ENCODE peak calls at places on chromosomes 4 and X, in six cellular contexts. M is lung, U is heart left ventricle, R is pancreas, L is MM.1S, I is PC-9. Z is an unnamed sample.

GRCh38 chr4:164977243-164978164 is at the start of gene TRIM61:
- DNase-seq in L (peak), U (peak), I (no peak), R (peak), M (peak), Z (peak)

GRCh38 chr4:187077749-187078148 is 354.1 kb upstream of the FAT1 start:
- DNase-seq in M (no peak), I (no peak), R (no peak), L (no peak), U (no peak), Z (no peak)

GRCh38 chr4:23083391-23083790 is 390.7 kb downstream of the GBA3 start:
- DNase-seq in L (no peak), U (no peak), M (no peak), R (no peak), I (no peak), Z (no peak)

GRCh38 chr4:24752140-24752539 is 43.2 kb upstream of the SOD3 start:
- DNase-seq in R (no peak), L (no peak), M (no peak), U (no peak), I (no peak), Z (no peak)

GRCh38 chr4:41839945-41840854 is 91.7 kb upstream of the PHOX2B start:
- DNase-seq in L (no peak), R (no peak), I (no peak), U (no peak), M (no peak), Z (no peak)

GRCh38 chrX:84156831-84157230 is 31.2 kb downstream of the RPS6KA6 start:
- DNase-seq in L (no peak), M (no peak), I (no peak), U (no peak), R (no peak), Z (no peak)

GRCh38 chr4:29278580-29278979 is 1441.6 kb upstream of the PCDH7 start:
- DNase-seq in I (no peak), R (no peak), U (no peak), M (no peak), L (no peak), Z (no peak)

GRCh38 chr4:39758176-39758575 is 60.2 kb downstream of the UBE2K start:
- DNase-seq in R (no peak), M (no peak), U (no peak), L (no peak), I (no peak), Z (no peak)

DNA sequence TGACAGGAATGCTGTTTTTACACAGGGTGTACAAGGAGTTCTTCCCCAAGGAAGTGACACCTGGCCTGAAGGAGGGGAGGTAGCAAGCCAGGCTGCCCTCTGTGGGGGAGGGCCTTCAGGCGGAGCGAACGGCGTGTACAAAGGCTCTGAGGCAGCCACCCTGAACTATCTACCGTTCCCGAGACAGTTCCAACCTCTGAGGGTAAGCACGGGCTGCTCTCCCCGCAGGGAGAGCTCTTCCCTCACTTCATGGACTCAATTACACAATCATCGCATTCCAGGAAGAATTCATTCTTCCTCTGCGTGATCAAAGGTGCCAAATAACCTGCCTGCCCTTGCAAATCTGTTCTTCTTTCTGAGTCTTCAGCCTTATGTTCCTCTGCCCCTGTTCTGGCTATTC is 4.8 kb downstream of the ELK1 start:
- DNase-seq in U (no peak), R (no peak), M (no peak), I (no peak), L (no peak), Z (no peak)
- H3K27ac ChIP-seq in U (no peak), R (no peak), M (no peak), I (no peak), L (no peak), Z (no peak)

DNA sequence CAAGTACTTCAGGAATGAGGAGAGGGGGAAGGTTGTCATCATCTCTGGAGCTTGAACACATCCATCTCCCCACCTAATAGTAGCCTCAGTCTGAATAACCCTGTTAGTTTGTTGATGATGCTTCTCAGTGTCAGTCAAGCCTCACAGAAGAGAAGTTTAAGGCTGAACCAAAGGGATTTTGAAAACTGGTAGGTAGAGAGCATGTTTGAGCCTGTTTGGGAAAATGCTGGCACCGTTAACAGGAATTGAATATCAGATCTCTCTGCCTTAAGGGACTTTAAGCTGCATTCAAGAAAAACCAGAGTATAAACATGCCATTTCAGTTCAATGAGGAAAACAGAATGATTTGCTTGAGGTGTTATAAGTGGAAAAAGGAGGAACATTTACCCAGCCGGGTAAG is 73.1 kb downstream of the MAPK10 start:
- DNase-seq in I (no peak), R (no peak), M (no peak), U (no peak), L (no peak), Z (no peak)
- H3K27ac ChIP-seq in I (no peak), R (no peak), M (no peak), U (no peak), L (no peak), Z (no peak)

GRCh38 chr4:156969136-156969535 is 2.5 kb downstream of the PDGFC start:
- DNase-seq in I (no peak), M (no peak), L (no peak), R (no peak), U (no peak), Z (no peak)

GRCh38 chr4:156971623-156972369 is at the start of gene PDGFC:
- DNase-seq in R (peak), I (peak), U (peak), M (peak), L (peak), Z (peak)

GRCh38 chr4:156970501-156971167 is 965 bp downstream of the PDGFC start:
- DNase-seq in I (peak), L (peak), M (peak), U (peak), R (peak), Z (peak)

GRCh38 chr4:156971168-156971601 is 414 bp downstream of the PDGFC start:
- DNase-seq in M (peak), I (no peak), L (no peak), R (peak), U (peak), Z (peak)

DNA sequence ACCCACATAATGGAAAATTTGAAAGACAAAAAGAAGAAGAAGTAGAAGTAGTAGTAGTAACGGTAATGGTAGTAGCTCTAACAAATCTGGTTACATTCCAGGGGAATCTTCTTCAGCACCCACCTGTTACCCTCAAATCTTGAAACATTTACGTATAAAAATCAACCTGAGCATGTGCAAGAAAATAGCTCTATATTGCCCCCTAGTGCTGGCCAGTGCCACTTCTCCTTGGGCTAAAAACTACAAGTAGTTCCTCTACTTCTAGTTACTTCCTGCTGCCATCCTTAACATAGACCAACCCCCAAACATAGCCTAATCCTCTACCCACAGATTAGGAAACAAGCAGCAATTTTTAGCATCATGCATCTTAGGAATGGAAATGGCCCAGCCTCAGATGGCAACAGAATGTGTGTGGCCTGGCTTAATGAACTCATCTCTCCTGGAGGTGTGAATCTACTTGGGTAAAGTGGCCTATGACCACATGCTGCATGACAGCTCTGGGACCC is 3.1 kb downstream of the PDGFC start:
- DNase-seq in U (peak), M (peak), R (peak), I (peak), L (peak), Z (peak)
- H3K27ac ChIP-seq in U (no peak), M (peak), R (peak), I (no peak), L (no peak), Z (no peak)

GRCh38 chrX:94633237-94633636 is 959.2 kb downstream of the FAM133A start:
- DNase-seq in I (no peak), M (no peak), R (no peak), L (no peak), U (no peak), Z (no peak)

GRCh38 chrX:94635003-94635402 is 961.0 kb downstream of the FAM133A start:
- DNase-seq in I (no peak), R (no peak), L (no peak), M (no peak), U (no peak), Z (no peak)
- H3K27ac ChIP-seq in I (no peak), R (no peak), L (no peak), M (no peak), U (no peak), Z (no peak)

GRCh38 chrX:39886282-39886681 is 211.5 kb downstream of the BCOR start:
- DNase-seq in M (no peak), U (peak), R (peak), L (no peak), I (no peak), Z (no peak)

GRCh38 chrX:39889704-39890103 is 208.1 kb downstream of the BCOR start:
- DNase-seq in M (no peak), L (no peak), U (no peak), R (no peak), I (no peak), Z (no peak)

GRCh38 chrX:39890807-39891206 is 207.0 kb downstream of the BCOR start:
- DNase-seq in U (peak), L (no peak), M (no peak), I (no peak), R (no peak), Z (no peak)

GRCh38 chrX:39891781-39892180 is 206.0 kb downstream of the BCOR start:
- DNase-seq in I (no peak), U (no peak), M (no peak), R (no peak), L (peak), Z (no peak)

GRCh38 chrX:39888730-39889129 is 209.0 kb downstream of the BCOR start:
- DNase-seq in I (no peak), M (no peak), L (no peak), R (no peak), U (no peak), Z (no peak)
- H3K27ac ChIP-seq in I (no peak), M (no peak), L (no peak), R (no peak), U (no peak), Z (no peak)

DNA sequence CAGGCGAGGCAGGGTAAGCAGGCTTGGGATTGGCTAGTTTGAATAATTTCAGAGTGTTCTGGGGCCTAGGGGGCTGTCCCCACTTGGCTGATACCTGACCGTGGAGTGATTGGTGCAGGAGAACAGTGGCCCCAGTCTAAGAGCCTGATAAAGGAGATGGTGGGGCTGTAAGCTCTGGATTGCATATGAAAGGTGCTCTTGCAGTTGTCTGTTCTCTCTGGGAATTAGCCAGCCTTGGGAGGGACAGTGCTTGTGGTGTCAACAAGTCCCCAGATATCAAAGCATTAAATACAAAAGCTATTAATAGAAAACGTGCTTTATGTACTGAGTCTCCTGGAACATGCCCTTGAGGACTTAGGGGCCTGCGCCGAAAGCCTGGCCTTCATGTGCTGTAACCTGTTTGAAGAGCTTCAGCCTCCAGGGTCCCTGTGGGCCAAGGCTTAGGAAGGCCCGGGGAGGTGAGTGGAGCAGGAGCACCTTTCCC is 30.4 kb upstream of the CLTRN start:
- DNase-seq in U (no peak), R (no peak), M (no peak), I (no peak), L (no peak), Z (no peak)
- H3K27ac ChIP-seq in U (peak), R (no peak), M (peak), I (no peak), L (no peak), Z (no peak)

DNA sequence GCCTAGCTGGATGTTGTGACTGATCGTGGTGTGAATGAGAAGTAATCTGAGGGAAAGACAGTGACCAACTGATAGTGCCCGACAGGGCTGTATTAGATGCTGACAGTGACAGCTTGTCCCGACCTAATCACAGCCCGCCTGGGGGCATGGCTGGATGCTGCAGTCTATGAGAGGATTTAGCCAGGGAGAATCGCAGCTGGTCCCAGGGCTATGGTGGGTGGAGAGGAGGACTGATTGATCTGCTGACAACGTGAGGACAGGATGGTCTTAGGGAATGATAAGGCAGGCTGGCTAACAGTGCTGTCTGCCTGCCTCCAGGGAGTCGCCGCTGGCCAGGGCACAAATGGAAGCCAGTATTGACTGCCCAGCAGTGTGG is 621 bp upstream of the SUV39H1 start:
- DNase-seq in I (no peak), L (no peak), M (no peak), U (no peak), R (no peak), Z (no peak)
- H3K27ac ChIP-seq in I (no peak), L (peak), M (peak), U (peak), R (peak), Z (peak)

DNA sequence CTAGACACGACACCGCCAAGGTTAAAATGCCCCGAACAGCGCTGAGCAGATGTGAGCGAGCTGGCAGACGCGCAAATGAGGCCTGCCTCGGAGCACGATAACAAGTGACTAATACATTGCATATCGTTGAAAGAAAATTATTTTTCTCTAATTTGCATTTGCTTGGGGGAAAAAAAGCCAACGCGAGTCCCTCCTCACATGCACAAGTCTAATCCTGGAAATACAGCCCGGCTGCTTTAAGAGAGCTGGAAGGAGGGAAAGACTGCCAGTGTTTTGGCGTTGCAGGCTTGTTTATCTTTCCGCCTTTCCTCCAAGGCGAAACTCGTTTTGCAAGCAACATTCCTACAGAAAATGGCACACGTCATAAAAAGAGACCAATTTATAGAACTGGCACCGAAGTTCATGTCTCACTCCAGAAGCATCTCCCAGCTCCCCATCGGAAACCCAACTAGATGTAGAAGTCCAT is 12.6 kb downstream of the BCOR start:
- DNase-seq in L (no peak), U (no peak), I (peak), M (no peak), R (no peak), Z (no peak)
- H3K27ac ChIP-seq in L (no peak), U (no peak), I (peak), M (no peak), R (peak), Z (no peak)

GRCh38 chr4:134812611-134813010 is 611.0 kb upstream of the PABPC4L start:
- DNase-seq in I (no peak), M (no peak), L (no peak), R (no peak), U (no peak), Z (no peak)

DNA sequence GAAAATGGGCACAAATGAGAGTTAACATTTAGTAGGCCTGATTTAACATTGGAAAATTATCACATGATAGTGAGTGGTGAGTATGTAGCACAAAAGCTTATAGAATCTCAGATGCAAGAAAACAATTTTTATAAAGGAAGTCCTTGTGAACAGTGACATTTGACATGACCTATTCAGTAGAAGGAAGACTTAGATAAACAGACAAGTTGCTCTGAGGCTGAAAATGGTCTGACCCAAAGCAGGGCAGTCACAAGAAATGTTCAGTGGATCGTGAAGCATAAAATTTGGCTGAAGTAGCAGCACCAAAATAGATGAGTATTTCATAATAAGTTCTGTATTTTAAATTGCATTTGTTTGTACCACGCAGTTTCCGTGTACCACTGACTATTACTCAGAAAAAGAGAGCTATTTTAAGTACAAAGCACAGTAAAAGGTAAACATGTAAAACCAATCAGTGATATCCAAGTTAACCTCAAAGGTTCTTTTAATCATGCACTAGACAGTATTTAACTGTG is 605.7 kb upstream of the PABPC4L start:
- DNase-seq in R (no peak), L (no peak), U (no peak), I (no peak), M (no peak), Z (no peak)
- H3K27ac ChIP-seq in R (no peak), L (no peak), U (no peak), I (no peak), M (no peak), Z (no peak)

GRCh38 chrX:40107291-40108083 is 9.7 kb upstream of the BCOR start:
- DNase-seq in U (peak), M (no peak), I (peak), R (peak), L (peak), Z (no peak)
- H3K27ac ChIP-seq in U (peak), M (peak), I (peak), R (peak), L (peak), Z (peak)